ENCODE peak calls at places on chromosomes 4 and X, in four cellular contexts. N is HCT116, Q is neuronal stem cell, F is SK-N-SH. P is an unnamed sample. For H3K4me1, the result is how much of the 10 kb centered on the place peaks cover.

GRCh38 chr4:38313175-38313574 is 350.8 kb upstream of the KLF3 start:
- DNase-seq in N (no peak), Q (no peak), F (no peak), P (peak)

GRCh38 chrX:121958886-121959285 is 911.5 kb downstream of the GLUD2 start:
- DNase-seq in N (no peak), Q (no peak), F (no peak), P (no peak)

GRCh38 chr4:184309241-184310170 is 91.8 kb upstream of the ENPP6 start:
- DNase-seq in N (no peak), Q (no peak), F (no peak), P (no peak)

GRCh38 chr4:84750260-84750955 is 167.5 kb downstream of the CDS1 start:
- DNase-seq in N (peak), Q (peak), F (peak), P (peak)

GRCh38 chr4:188695261-188695660 is 556.0 kb downstream of the TRIML1 start:
- DNase-seq in N (no peak), Q (no peak), F (no peak), P (no peak)

GRCh38 chr4:77193511-77194236 is 36.7 kb downstream of the CCNG2 start:
- DNase-seq in N (no peak), Q (no peak), F (no peak), P (peak)

GRCh38 chr4:65719635-65720034 is 49.3 kb upstream of the EPHA5 start:
- DNase-seq in N (no peak), Q (no peak), F (no peak), P (no peak)

GRCh38 chr4:174016251-174016650 is 267.2 kb downstream of the FBXO8 start:
- DNase-seq in N (no peak), Q (no peak), F (no peak), P (no peak)

GRCh38 chr4:114318309-114318708 is 280.3 kb upstream of the UGT8 start:
- DNase-seq in N (no peak), Q (no peak), F (no peak), P (no peak)

GRCh38 chr4:158182736-158183135 is 9.9 kb upstream of the GASK1B start:
- DNase-seq in N (no peak), Q (no peak), F (peak), P (no peak)

GRCh38 chr4:829291-829690 is 3.4 kb upstream of the CPLX1 start:
- DNase-seq in N (no peak), Q (no peak), F (no peak), P (no peak)

GRCh38 chrX:41258871-41259270 is 75.1 kb upstream of the DDX3X start:
- DNase-seq in N (no peak), Q (no peak), F (no peak), P (no peak)

GRCh38 chr4:100799767-100800539 is 282.1 kb upstream of the EMCN start:
- DNase-seq in N (no peak), Q (no peak), F (no peak), P (peak)

GRCh38 chrX:40099046-40099968 is 1.5 kb upstream of the BCOR start:
- DNase-seq in N (no peak), Q (no peak), F (peak), P (peak)

GRCh38 chrX:128396601-128397000 is 344.4 kb upstream of the ACTRT1 start:
- DNase-seq in N (no peak), Q (no peak), F (no peak), P (no peak)

GRCh38 chr4:17447675-17448298 is 64.1 kb downstream of the QDPR start:
- DNase-seq in N (peak), Q (peak), F (peak), P (peak)

GRCh38 chrX:46865281-46865680 is 28.4 kb downstream of the RP2 start:
- DNase-seq in N (no peak), Q (no peak), F (no peak), P (no peak)

GRCh38 chr4:102824398-102824797 is 3.0 kb downstream of the UBE2D3 start:
- DNase-seq in N (no peak), Q (no peak), F (no peak), P (no peak)
- H3K4me1 ChIP-seq in N (under half), Q (under half), F (under half), P (under half)

DNA sequence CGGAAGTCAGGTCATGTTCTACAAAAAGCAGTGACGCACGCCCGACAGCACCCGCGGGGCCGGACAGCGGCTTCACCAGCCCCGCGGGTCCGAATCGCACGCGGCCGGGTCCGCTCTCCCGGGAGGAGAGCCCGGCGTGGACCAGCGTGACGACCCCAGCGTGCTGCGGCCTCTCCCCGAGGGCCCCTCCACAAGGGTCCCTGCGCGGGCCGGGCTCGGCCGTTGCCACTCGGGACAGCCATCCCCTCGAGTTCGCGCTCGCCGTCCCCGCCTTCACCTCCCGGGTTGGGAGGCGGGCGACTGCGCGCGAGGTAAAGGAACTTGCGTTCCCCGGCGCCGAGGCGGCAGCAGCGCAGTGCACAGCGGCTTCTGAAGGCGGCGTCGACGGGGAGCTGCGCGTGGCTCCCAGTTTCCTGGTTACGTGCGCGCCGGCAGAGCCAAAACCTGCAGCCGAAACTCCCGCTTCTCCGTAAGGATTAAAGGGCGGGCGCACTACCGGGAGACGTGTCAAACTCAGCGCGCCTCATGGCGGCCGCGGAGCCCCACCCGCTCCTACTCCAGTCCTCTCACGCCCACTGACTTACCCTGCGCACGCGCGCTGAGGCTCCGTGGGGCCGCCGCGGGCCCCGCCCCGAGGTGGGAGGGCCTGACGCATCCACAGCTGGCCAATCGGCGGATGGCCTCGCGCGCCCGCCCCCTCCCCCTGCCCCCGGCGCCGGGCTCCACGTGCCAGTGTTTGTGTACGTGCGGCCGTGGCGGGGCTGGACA is 416 bp upstream of the LRP2BP start:
- DNase-seq in N (peak), Q (peak), F (peak), P (peak)
- H3K4me1 ChIP-seq in N (under half), Q (under half), F (under half), P (under half)

GRCh38 chr4:7886250-7886973 is 53.2 kb downstream of the AFAP1 start:
- DNase-seq in N (no peak), Q (no peak), F (peak), P (no peak)
- H3K4me1 ChIP-seq in N (under half), Q (under half), F (under half), P (under half)

GRCh38 chr4:153276966-153277365 is 67.5 kb upstream of the MND1 start:
- DNase-seq in N (no peak), Q (no peak), F (no peak), P (no peak)

GRCh38 chr4:153274967-153275366 is 69.5 kb upstream of the MND1 start:
- DNase-seq in N (no peak), Q (no peak), F (no peak), P (no peak)

GRCh38 chr4:153273736-153274135 is 69.5 kb downstream of the TRIM2 start:
- DNase-seq in N (no peak), Q (no peak), F (no peak), P (no peak)

GRCh38 chr4:153271820-153272219 is 67.6 kb downstream of the TRIM2 start:
- DNase-seq in N (no peak), Q (no peak), F (no peak), P (no peak)

DNA sequence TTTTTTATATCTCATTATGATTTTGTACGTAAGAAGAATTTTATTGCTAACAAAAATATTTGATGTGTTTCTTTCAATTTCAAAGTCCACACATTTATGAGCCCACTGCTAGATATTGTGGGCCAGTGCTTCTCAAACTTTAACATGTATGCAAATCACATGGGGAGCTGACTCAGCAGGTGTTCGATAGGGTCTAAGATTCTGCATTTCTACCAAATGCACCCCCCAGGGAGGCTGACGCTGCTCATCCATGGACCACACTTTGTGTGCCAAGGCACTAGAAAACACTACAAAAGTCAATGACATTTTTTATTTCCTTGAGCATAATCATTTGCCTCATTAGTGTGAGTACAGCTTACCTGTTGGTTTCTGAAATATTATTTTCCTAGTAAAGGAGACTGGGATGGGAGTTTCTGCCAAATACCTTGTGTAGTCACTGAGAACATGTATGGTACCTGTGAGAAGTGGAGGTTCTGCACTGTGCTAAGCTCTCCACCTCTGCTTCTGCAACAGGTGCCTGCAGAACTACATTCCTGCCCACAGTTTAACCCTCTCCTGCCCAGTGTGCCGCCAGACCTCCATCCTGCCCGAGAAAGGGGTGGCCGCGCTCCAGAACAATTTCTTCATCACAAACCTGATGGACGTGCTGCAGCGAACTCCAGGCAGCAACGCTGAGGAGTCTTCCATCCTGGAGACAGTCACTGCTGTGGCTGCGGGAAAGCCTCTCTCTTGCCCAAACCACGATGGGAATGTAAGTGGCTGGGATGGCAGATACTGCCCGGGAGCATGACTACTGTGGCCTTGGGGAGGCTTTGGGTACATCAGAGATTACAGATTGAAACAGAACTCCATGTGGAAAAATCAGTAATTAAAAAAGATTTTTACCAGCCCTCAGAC is 68.9 kb upstream of the MND1 start:
- DNase-seq in N (no peak), Q (no peak), F (no peak), P (no peak)
- H3K4me1 ChIP-seq in N (under half), Q (under half), F (under half), P (under half)

DNA sequence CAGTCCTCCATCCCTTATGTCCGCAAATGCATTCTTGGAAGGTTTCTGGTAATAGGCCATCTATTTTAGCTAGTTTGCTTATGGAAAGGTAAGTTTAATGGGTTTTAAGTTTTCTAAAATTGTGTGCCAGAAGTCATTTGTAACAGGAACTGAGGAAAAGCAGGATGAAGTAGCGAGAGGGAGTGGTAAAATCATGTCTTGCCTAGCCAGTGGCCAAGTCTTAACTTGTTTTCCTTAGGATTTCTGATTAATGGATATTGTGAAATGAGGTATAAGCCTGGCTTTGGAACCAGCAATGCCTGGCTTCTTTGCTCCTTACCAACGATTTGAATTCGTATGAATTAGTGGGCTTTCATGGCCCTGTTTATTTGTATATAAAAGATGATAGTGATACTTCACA is 7.3 kb downstream of the SEC24B start:
- DNase-seq in N (no peak), Q (no peak), F (no peak), P (no peak)
- H3K4me1 ChIP-seq in N (under half), Q (under half), F (under half), P (under half)

GRCh38 chrX:72126048-72126415 is 5.7 kb downstream of the RTL5 start:
- DNase-seq in N (no peak), Q (no peak), F (peak), P (no peak)

GRCh38 chrX:72126539-72127140 is 5.1 kb downstream of the RTL5 start:
- DNase-seq in N (peak), Q (peak), F (peak), P (peak)

GRCh38 chrX:72127332-72127731 is 4.4 kb downstream of the RTL5 start:
- DNase-seq in N (no peak), Q (no peak), F (no peak), P (no peak)

GRCh38 chrX:72124540-72125201 is 7.0 kb downstream of the RTL5 start:
- DNase-seq in N (no peak), Q (no peak), F (no peak), P (no peak)

DNA sequence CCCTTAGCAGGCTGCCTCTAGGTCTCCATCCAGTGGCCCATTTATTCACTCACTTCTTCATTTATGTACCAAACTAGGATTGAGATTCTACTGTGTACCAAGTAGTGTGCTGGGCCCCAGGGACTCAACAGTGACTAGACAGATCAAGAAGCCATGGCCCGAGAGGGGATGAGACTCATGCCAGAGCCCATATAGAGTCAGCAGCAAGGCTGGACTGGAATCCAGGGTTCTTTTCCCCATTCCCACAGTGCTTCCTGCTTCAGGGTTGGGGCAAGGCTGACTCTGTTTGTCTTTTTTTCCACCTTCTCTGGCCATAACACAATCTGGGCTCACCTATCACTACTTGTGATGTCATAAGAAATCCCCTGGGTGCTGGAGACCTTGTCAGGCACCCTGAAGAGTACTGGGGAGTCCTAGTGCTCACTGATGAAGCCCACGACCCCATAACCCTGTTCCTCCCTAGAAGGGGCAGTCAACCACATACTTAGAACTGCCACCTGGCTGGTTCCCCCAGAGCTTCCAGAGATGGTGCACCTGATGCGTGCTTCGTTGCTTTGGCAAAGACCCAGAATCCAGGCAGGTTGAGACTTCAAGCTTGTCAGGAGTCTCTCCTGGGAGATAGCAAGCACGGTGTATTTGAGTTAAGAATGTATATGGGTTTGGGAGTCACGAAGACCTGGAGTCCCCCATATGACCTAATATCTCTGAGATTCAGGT is 6.2 kb downstream of the RTL5 start:
- DNase-seq in N (no peak), Q (no peak), F (no peak), P (no peak)
- H3K4me1 ChIP-seq in N (under half), Q (under half), F (half or more), P (under half)

GRCh38 chr4:156958276-156959074 is 13.1 kb downstream of the PDGFC start:
- DNase-seq in N (no peak), Q (no peak), F (no peak), P (no peak)
- H3K4me1 ChIP-seq in N (under half), Q (under half), F (under half), P (under half)

GRCh38 chr4:122827899-122828601 is 1.4 kb downstream of the FGF2 start:
- DNase-seq in N (no peak), Q (peak), F (peak), P (peak)

GRCh38 chr4:122830392-122831095 is 3.9 kb downstream of the FGF2 start:
- DNase-seq in N (no peak), Q (no peak), F (no peak), P (no peak)

GRCh38 chr4:122833999-122834398 is 7.4 kb downstream of the FGF2 start:
- DNase-seq in N (no peak), Q (no peak), F (no peak), P (no peak)

GRCh38 chr4:122832732-122833131 is 6.1 kb downstream of the FGF2 start:
- DNase-seq in N (no peak), Q (no peak), F (no peak), P (no peak)

DNA sequence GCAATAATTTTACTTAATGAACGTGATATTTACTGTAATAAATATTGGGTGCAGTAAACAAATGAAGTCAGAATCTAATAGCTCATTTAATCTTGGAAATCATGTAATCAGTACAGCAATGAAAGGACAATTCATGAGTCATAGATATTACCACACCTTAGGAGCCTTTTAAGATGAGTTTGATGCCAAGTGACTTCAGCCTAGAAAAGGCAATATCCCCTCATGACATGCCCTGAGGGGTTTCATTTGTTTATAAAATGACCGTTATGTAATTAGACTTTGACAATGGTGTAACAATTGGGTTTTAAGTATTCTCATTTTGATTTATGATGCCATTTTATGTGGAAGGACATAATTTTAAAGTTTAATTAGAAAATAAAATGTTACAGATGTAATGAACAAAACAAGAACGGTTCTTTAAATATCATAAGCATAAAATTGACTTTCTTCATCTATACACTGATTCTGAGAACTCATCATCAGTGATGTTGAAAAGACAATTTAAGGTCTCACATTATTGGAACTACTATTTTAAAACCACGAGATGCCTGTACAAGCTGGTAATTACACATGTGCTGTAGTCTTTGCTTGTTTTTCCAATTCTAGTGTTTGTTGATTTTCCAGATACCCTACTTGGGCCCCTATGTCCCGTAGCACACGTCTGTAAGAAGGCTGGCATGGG is 5.0 kb downstream of the FGF2 start:
- DNase-seq in N (no peak), Q (no peak), F (no peak), P (no peak)
- H3K4me1 ChIP-seq in N (under half), Q (under half), F (under half), P (under half)

GRCh38 chr4:139668036-139668435 is 2.4 kb downstream of the MGST2 start:
- DNase-seq in N (no peak), Q (no peak), F (no peak), P (no peak)
- H3K4me1 ChIP-seq in N (under half), Q (under half), F (under half), P (under half)

P was measured in MM.1S.